ENCODE peak calls at places on chromosomes 7 and 10, in five cellular contexts. V is GM12864; I is CD4-positive, alpha-beta T cell; H is esophagus squamous epithelium; X is heart right ventricle. E is an unnamed sample.

GRCh38 chr10:44195120-44196007 is 189.5 kb downstream of the CXCL12 start:
- DNase-seq in V (no peak), I (no peak), H (no peak), X (peak; percentile 67), E (no peak)

GRCh38 chr10:13877154-13877909 is 290.6 kb downstream of the PRPF18 start:
- DNase-seq in V (no peak), I (no peak), H (no peak), X (peak; percentile 32), E (no peak)

GRCh38 chr10:111944331-111944730 is 239.2 kb downstream of the GPAM start:
- DNase-seq in V (no peak), I (no peak), H (no peak), X (no peak), E (no peak)

GRCh38 chr7:112411186-112411795 is 39.0 kb upstream of the IFRD1 start:
- DNase-seq in V (no peak), I (no peak), H (no peak), X (peak; percentile 22), E (no peak)

GRCh38 chr7:39501358-39501757 is 64.8 kb upstream of the YAE1 start:
- DNase-seq in V (no peak), I (no peak), H (no peak), X (no peak), E (no peak)

GRCh38 chr10:15571570-15571969 is 148.2 kb downstream of the ITGA8 start:
- DNase-seq in V (no peak), I (no peak), H (no peak), X (peak; percentile 47), E (no peak)

GRCh38 chr7:92987543-92987942 is 130.2 kb downstream of the SAMD9 start:
- DNase-seq in V (no peak), I (no peak), H (no peak), X (no peak), E (no peak)

GRCh38 chr10:13815766-13816165 is 229.0 kb downstream of the PRPF18 start:
- DNase-seq in V (no peak), I (no peak), H (no peak), X (no peak), E (no peak)

GRCh38 chr10:133565441-133566294 is at the start of gene SYCE1:
- DNase-seq in V (no peak), I (no peak), H (no peak), X (no peak), E (no peak)

GRCh38 chr7:148485618-148486017 is 104.9 kb upstream of the C7orf33 start:
- DNase-seq in V (no peak), I (no peak), H (no peak), X (no peak), E (no peak)

GRCh38 chr7:120973849-120974248 is 14.7 kb upstream of the CPED1 start:
- DNase-seq in V (no peak), I (no peak), H (no peak), X (no peak), E (no peak)

GRCh38 chr7:132548489-132549078 is 27.7 kb downstream of the PLXNA4 start:
- DNase-seq in V (no peak), I (no peak), H (no peak), X (no peak), E (no peak)

GRCh38 chr7:76278540-76278939 is 23.9 kb upstream of the HSPB1 start:
- DNase-seq in V (no peak), I (no peak), H (no peak), X (no peak), E (no peak)

GRCh38 chr7:77180990-77181595 is 18.5 kb downstream of the FGL2 start:
- DNase-seq in V (no peak), I (no peak), H (no peak), X (no peak), E (no peak)

GRCh38 chr10:554182-554848 is 135.2 kb downstream of the DIP2C start:
- DNase-seq in V (no peak), I (no peak), H (no peak), X (no peak), E (no peak)

GRCh38 chr7:16916111-16916639 is 34.4 kb upstream of the AGR3 start:
- DNase-seq in V (no peak), I (no peak), H (no peak), X (no peak), E (no peak)

GRCh38 chr7:2996141-2996540 is 47.5 kb downstream of the CARD11 start:
- DNase-seq in V (no peak), I (no peak), H (no peak), X (no peak), E (no peak)

GRCh38 chr7:1302936-1303335 is 70.3 kb downstream of the UNCX start:
- DNase-seq in V (no peak), I (no peak), H (no peak), X (no peak), E (no peak)

GRCh38 chr10:125534515-125534914 is 148.4 kb downstream of the TEX36 start:
- DNase-seq in V (no peak), I (no peak), H (no peak), X (no peak), E (no peak)

GRCh38 chr7:26237035-26237807 is 35.7 kb downstream of the CBX3 start:
- DNase-seq in V (no peak), I (no peak), H (no peak), X (no peak), E (no peak)

GRCh38 chr10:45514283-45515270 is 140.6 kb downstream of the ALOX5 start:
- DNase-seq in V (no peak), I (no peak), H (no peak), X (no peak), E (no peak)

GRCh38 chr7:11341285-11341944 is 367.7 kb downstream of the PHF14 start:
- DNase-seq in V (no peak), I (no peak), H (no peak), X (no peak), E (no peak)
- TF ChIP-seq CTCF in V (peak; percentile 47), I (no peak), H (peak; percentile 7), X (peak; percentile 37), E (peak; percentile 49)

GRCh38 chr10:61902448-61903183 is 1.1 kb downstream of the ARID5B start:
- DNase-seq in V (no peak), I (peak; percentile 50), H (no peak), X (peak; percentile 56), E (peak; percentile 55)

GRCh38 chr10:61901829-61902447 is 439 bp downstream of the ARID5B start:
- DNase-seq in V (no peak), I (no peak), H (no peak), X (no peak), E (no peak)

GRCh38 chr10:61904711-61905445 is 3.4 kb downstream of the ARID5B start:
- DNase-seq in V (no peak), I (no peak), H (no peak), X (no peak), E (peak; percentile 59)

GRCh38 chr10:61903991-61904350 is 2.5 kb downstream of the ARID5B start:
- DNase-seq in V (no peak), I (no peak), H (no peak), X (no peak), E (no peak)

DNA sequence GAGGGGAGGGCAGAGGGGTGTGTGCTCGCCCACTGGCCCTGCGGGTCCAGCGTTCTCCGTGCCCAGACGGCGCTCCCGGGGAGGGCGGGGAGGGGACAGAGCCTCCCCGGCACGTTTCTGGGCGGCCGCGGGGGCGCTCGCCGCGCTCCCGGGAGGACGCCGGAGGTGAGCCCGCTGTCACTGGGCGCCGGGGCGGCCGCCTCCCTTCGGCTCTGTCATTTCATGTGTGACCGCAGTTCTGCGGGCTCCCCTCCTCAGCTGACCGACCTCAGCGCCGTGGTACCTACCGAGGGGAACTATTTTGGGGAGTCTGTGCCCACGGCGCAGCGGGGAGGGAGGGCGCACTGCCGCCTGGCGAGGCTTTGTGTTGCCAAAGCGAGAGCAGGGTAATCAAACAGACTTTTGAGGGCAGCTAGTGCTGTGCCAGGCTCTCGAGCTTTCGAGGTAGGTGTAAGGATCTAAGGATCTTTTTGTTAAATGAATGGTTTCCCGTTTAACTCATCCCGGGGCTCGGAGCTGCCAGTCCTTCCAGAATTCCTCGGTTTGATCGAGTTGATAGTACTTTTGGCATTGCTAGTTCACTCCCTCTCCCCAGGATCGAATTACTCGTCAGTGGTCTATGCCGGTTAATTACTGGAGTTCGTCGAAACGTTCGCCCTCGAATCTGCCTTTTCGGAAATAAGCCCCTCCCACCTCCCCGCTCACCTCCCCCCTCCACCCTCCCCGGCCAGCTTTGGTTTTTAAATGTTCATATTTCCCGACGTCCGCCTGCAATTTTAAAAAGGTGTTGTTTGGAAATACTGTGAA is 1.9 kb downstream of the ARID5B start:
- DNase-seq in V (no peak), I (peak; percentile 51), H (no peak), X (peak; percentile 46), E (peak; percentile 68)
- TF ChIP-seq CTCF in V (peak; percentile 24), I (peak; percentile 49), H (peak; percentile 25), X (no peak), E (peak; percentile 27)

DNA sequence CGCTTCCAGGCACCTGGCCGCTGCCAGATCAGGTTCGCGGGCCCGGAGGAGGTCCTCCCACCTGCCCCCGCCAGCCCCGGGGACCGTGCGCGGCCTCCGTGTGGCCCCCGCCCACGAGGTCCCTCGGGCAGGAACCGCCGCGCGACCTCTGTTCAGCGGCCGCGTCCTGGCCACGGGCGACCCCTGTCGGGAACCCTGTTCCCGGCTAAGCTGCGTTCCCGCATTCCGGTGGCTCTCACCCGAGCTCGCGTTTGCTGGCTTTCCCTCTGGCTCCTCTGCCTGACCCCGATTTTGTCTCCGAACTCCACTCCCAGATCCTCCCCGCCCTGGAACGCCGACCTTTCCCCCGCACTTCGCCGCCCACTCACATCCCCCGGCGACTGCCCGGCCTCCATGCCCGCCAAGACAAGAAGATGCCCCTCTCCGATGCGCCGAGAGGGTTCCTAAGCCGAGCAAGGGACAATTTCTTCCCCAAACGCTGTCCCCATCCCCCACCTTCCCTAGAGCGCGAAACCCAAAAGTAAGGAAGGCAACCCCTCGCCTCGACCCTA is 2.3 kb downstream of the SFMBT2 start:
- DNase-seq in V (no peak), I (peak; percentile 38), H (no peak), X (peak; percentile 66), E (peak; percentile 79)
- TF ChIP-seq CTCF in V (peak; percentile 62), I (peak; percentile 62), H (peak; percentile 53), X (peak; percentile 77), E (peak; percentile 81)

DNA sequence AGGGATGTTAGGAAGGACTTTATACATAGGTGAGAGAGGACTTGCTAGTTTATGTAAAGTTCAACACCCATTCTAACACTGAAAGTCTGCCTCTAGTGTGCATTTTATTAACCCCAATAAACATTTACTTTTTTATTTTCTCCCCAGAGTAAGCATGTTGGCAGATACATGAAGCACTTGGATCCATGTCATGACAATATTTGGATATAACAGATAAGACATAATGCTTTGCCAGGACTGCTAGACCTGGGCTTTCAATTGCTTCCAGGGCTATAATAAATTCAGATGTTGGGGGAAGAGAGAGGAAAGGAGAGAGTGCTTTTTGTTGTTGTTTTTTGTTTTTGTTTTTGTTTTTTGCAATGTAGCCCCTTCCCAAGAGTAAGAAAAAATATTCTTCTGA is 269.3 kb upstream of the LRRTM3 start:
- DNase-seq in V (no peak), I (no peak), H (no peak), X (no peak), E (no peak)
- TF ChIP-seq CTCF in V (no peak), I (no peak), H (no peak), X (no peak), E (no peak)

DNA sequence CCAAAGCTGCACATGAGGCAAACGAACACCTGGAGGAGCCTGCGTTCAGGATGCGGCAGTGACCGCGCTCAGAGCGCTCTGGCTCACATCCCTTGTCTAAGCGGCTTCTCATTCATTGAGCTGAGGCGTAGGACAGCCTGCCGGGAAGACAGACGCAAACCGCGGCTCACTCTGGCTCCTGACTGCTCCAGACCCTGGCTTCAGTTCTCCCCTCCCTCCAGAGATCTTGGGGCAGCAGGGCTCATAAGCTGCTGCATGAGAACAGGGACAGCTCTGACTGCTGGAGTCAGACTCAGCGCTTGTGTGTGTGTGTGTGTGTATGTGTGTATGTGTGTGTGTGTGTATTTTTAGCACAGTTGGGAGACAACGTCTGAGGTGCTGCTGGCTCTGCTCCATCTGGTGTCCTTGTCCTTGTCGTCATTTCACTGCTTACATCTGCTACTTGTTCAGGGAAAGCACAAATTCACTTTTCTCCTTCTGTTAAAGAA is 15.8 kb upstream of the LYZL2 start:
- DNase-seq in V (no peak), I (no peak), H (no peak), X (peak; percentile 21), E (no peak)
- TF ChIP-seq CTCF in V (no peak), I (no peak), H (no peak), X (no peak), E (no peak)